ENCODE peak calls at places on chromosome 12, in ten cellular contexts. V is GM12878, P is HCT116, B is stomach, J is Panc1, K is H1, H is SK-N-SH, W is esophagus muscularis mucosa, Z is K562, Q is transverse colon. T is an unnamed sample.

GRCh38 chr12:123363385-123363742 is 1.3 kb downstream of the SBNO1 start:
- DNase-seq in V (no peak), P (no peak), B (no peak), J (no peak), K (no peak), H (peak; percentile 31), W (no peak), Z (no peak), Q (no peak), T (no peak)

GRCh38 chr12:90028620-90029051 is 320.0 kb upstream of the ATP2B1 start:
- DNase-seq in V (no peak), P (no peak), B (no peak), J (no peak), K (no peak), H (peak; percentile 12), W (no peak), Z (no peak), Q (no peak), T (no peak)

GRCh38 chr12:106291342-106291741 is 11.2 kb upstream of the TCP11L2 start:
- DNase-seq in V (no peak), P (no peak), B (no peak), J (no peak), K (no peak), H (no peak), W (no peak), Z (no peak), Q (peak; percentile 28), T (no peak)

GRCh38 chr12:38269897-38270296 is 46.7 kb upstream of the ALG10B start:
- DNase-seq in V (no peak), P (no peak), B (no peak), J (no peak), K (no peak), H (no peak), W (no peak), Z (no peak), Q (no peak), T (no peak)

GRCh38 chr12:91414147-91414546 is 231.5 kb upstream of the DCN start:
- DNase-seq in V (no peak), P (no peak), B (no peak), J (no peak), K (no peak), H (no peak), W (no peak), Z (no peak), Q (no peak), T (no peak)

GRCh38 chr12:42296503-42297109 is 29.3 kb downstream of the ZCRB1 start:
- DNase-seq in V (no peak), P (no peak), B (no peak), J (no peak), K (no peak), H (no peak), W (no peak), Z (peak; percentile 20), Q (no peak), T (no peak)

GRCh38 chr12:65765436-65765813 is 58.9 kb upstream of the HMGA2 start:
- DNase-seq in V (no peak), P (peak; percentile 71), B (no peak), J (no peak), K (no peak), H (no peak), W (no peak), Z (no peak), Q (no peak), T (no peak)

GRCh38 chr12:81811066-81811777 is 52.1 kb upstream of the PPFIA2 start:
- DNase-seq in V (no peak), P (no peak), B (no peak), J (no peak), K (no peak), H (no peak), W (no peak), Z (no peak), Q (no peak), T (no peak)

GRCh38 chr12:114636723-114637480 is 47.1 kb downstream of the TBX3 start:
- DNase-seq in V (no peak), P (no peak), B (no peak), J (no peak), K (no peak), H (peak; percentile 56), W (no peak), Z (peak; percentile 34), Q (peak; percentile 8), T (no peak)

GRCh38 chr12:58500399-58500798 is 419.9 kb downstream of the LRIG3 start:
- DNase-seq in V (no peak), P (no peak), B (no peak), J (no peak), K (no peak), H (no peak), W (no peak), Z (no peak), Q (no peak), T (no peak)

GRCh38 chr12:101962486-101962885 is 85.1 kb downstream of the DRAM1 start:
- DNase-seq in V (no peak), P (no peak), B (no peak), J (no peak), K (no peak), H (no peak), W (peak; percentile 94), Z (no peak), Q (no peak), T (no peak)
- TF ChIP-seq POLR2AphosphoS5 in V (no peak), P (no peak), B (no peak), J (no peak), K (no peak), H (no peak), W (peak; percentile 43), Z (no peak), Q (no peak), T (no peak)

DNA sequence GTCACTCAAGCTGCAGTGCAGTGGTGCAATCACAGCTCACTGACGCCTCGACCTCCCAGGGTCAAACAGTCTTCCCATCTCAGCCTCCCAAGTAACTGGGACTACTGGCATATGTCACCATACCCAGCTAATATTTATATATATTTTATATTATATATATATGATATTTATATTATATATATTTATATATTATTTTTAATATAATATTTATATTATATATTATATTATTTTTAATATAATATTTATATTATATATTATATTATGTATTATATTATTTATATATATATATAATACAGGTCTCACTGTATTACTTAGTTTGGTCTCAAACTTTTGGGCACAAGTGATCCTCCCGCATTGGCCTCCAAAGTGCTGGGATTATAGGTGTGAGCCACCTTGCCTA is 9.4 kb downstream of the ZNF84 start:
- DNase-seq in V (no peak), P (no peak), B (no peak), J (no peak), K (no peak), H (no peak), W (no peak), Z (no peak), Q (no peak), T (no peak)
- H3K9me3 ChIP-seq in V (peaks cover 79% of the 10 kb centered on the region), P (peaks cover 63% of the 10 kb centered on the region), B (peaks cover 86% of the 10 kb centered on the region), J (peaks cover 95% of the 10 kb centered on the region), K (peaks cover 90% of the 10 kb centered on the region), H (peaks cover 66% of the 10 kb centered on the region), W (peaks cover 26% of the 10 kb centered on the region), Z (peaks cover 17% of the 10 kb centered on the region), Q (peaks cover 94% of the 10 kb centered on the region), T (peaks cover 100% of the 10 kb centered on the region)

GRCh38 chr12:116015525-116015924 is 262.0 kb downstream of the MED13L start:
- DNase-seq in V (no peak), P (no peak), B (no peak), J (no peak), K (no peak), H (peak; percentile 15), W (no peak), Z (peak; percentile 13), Q (no peak), T (no peak)
- H3K4me1 ChIP-seq in V (no peaks in the 10 kb centered on the region), P (no peaks in the 10 kb centered on the region), B (no peaks in the 10 kb centered on the region), J (peaks cover 11% of the 10 kb centered on the region), K (no peaks in the 10 kb centered on the region), H (no peaks in the 10 kb centered on the region), W (peaks cover 4% of the 10 kb centered on the region), Z (no peaks in the 10 kb centered on the region), Q (no peaks in the 10 kb centered on the region), T (no peaks in the 10 kb centered on the region)

GRCh38 chr12:95339086-95339788 is 121.6 kb downstream of the VEZT start:
- DNase-seq in V (no peak), P (no peak), B (no peak), J (no peak), K (no peak), H (no peak), W (no peak), Z (no peak), Q (no peak), T (no peak)
- TF ChIP-seq POLR2AphosphoS5 in V (no peak), P (no peak), B (no peak), J (no peak), K (no peak), H (no peak), W (no peak), Z (no peak), Q (no peak), T (no peak)

GRCh38 chr12:31896514-31897039 is 62.6 kb upstream of the RESF1 start:
- DNase-seq in V (peak; percentile 99), P (no peak), B (peak; percentile 52), J (no peak), K (no peak), H (no peak), W (no peak), Z (peak; percentile 77), Q (peak; percentile 73), T (no peak)

GRCh38 chr12:31895449-31896150 is 63.6 kb upstream of the RESF1 start:
- DNase-seq in V (no peak), P (no peak), B (no peak), J (no peak), K (no peak), H (no peak), W (no peak), Z (no peak), Q (no peak), T (no peak)

GRCh38 chr12:31887109-31887811 is 72.0 kb upstream of the RESF1 start:
- DNase-seq in V (no peak), P (no peak), B (no peak), J (no peak), K (no peak), H (no peak), W (no peak), Z (no peak), Q (no peak), T (no peak)

DNA sequence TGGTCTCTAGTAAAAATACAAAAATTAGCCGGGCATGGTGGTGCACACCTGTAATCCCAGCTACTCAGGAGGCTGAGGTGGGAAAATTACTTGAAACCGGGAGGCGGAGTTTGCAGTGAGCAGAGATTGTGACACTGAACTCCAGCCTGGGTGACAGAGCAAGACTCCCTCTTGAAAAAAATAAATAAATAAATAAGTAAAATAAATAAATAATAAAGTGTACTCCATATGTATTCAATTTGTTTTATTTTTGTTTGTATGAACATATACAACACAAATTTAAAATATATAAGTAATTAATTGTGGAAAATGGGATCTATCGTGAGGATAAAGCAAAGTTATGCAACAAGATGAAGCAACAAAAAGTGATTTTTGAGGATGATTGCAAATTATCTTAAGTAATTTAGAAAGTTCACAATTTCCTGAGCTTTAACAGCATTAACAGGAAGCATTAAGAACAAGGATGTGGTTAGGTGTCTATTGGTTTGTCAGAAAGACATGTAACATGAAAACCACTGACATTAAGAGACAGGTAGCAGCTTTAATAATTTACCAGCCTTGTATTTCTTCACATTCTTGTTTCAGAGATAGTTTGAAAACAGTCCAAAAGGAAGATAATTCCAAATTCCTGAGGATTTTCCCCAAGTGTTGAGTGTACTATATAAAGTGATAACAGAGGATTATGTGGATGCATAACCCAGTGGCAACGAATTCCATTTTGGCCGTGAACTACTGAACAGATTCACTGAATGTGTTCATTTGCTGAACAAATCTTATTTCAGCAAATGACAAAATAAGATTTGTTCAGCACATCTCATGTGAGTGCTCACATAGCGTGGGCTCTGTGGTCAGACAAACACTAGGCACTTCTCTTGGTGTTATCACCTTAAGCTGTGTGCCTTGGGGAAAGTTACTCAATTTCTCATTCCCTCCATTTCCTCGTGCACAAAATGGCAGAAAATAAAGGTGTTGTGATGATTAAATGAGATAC is 68.6 kb upstream of the RESF1 start:
- DNase-seq in V (no peak), P (no peak), B (no peak), J (no peak), K (no peak), H (no peak), W (no peak), Z (no peak), Q (no peak), T (no peak)
- H3K9me3 ChIP-seq in V (peaks cover 50% of the 10 kb centered on the region), P (no peaks in the 10 kb centered on the region), B (no peaks in the 10 kb centered on the region), J (peaks cover 2% of the 10 kb centered on the region), K (peaks cover 8% of the 10 kb centered on the region), H (no peaks in the 10 kb centered on the region), W (no peaks in the 10 kb centered on the region), Z (peaks cover 16% of the 10 kb centered on the region), Q (no peaks in the 10 kb centered on the region), T (no peaks in the 10 kb centered on the region)

T was measured in breast epithelium.